ENCODE peak calls at places on chromosomes 6 and 20, in nine cellular contexts. J, C, R, E, N, A, Z, U and B are unnamed samples.

GRCh38 chr20:32807706-32808105 is 12.0 kb upstream of the MAPRE1 start:
- DNase-seq in Z (no peak), C (no peak), E (no peak), N (no peak), R (peak), A (no peak), U (no peak), J (no peak), B (no peak)

GRCh38 chr6:43695078-43695966 is 7.7 kb upstream of the MRPS18A start:
- DNase-seq in U (no peak), J (no peak), C (no peak), E (no peak), A (no peak), Z (no peak), N (no peak), R (peak), B (no peak)

GRCh38 chr6:155177369-155177961 is 86.3 kb upstream of the CLDN20 start:
- DNase-seq in N (no peak), Z (peak), R (peak), A (no peak), J (no peak), U (no peak), E (no peak), C (peak), B (no peak)

GRCh38 chr6:135087803-135088202 is 33.2 kb upstream of the HBS1L start:
- DNase-seq in E (no peak), J (no peak), C (peak), Z (no peak), N (no peak), U (no peak), R (no peak), A (no peak), B (no peak)

GRCh38 chr20:50395258-50395729 is 114.9 kb upstream of the PTPN1 start:
- DNase-seq in E (no peak), R (no peak), A (no peak), C (no peak), J (no peak), U (no peak), N (no peak), Z (peak), B (no peak)

GRCh38 chr20:45842169-45842812 is 8.7 kb downstream of the SNX21 start:
- DNase-seq in E (no peak), N (no peak), U (peak), R (no peak), A (no peak), Z (peak), C (no peak), J (no peak), B (no peak)

GRCh38 chr6:145372671-145373123 is 362.6 kb downstream of the EPM2A start:
- DNase-seq in C (no peak), N (no peak), A (peak), U (peak), R (peak), Z (peak), J (no peak), E (no peak), B (no peak)

GRCh38 chr6:15533379-15534044 is 129.3 kb downstream of the DTNBP1 start:
- DNase-seq in R (no peak), C (no peak), A (no peak), Z (no peak), N (no peak), J (no peak), U (no peak), E (no peak), B (no peak)

GRCh38 chr20:37195018-37195417 is 15.7 kb upstream of the MROH8 start:
- DNase-seq in R (no peak), A (no peak), U (no peak), J (no peak), Z (no peak), E (no peak), N (no peak), C (no peak), B (no peak)

GRCh38 chr6:111793711-111794111 is 79.5 kb downstream of the FYN start:
- DNase-seq in Z (no peak), E (no peak), A (no peak), R (no peak), U (no peak), N (no peak), C (peak), J (no peak), B (peak)

GRCh38 chr20:35092524-35093244 is at the start of gene TRPC4AP:
- DNase-seq in A (no peak), Z (peak), N (peak), C (peak), R (peak), J (peak), U (no peak), E (peak), B (peak)

GRCh38 chr20:47262365-47263013 is 94.0 kb downstream of the ZMYND8 start:
- DNase-seq in J (no peak), N (no peak), R (no peak), C (no peak), Z (no peak), A (no peak), E (no peak), U (no peak), B (no peak)

GRCh38 chr6:41072836-41073202 is at the start of gene NFYA:
- DNase-seq in R (no peak), U (peak), Z (no peak), C (peak), E (peak), A (peak), N (peak), J (no peak), B (peak)

GRCh38 chr6:39901116-39901655 is 33.1 kb downstream of the MOCS1 start:
- DNase-seq in A (no peak), U (no peak), R (no peak), N (no peak), E (no peak), C (no peak), J (no peak), Z (no peak), B (no peak)

GRCh38 chr6:437042-437402 is 45.5 kb downstream of the IRF4 start:
- DNase-seq in J (no peak), U (no peak), C (no peak), Z (peak), A (no peak), R (no peak), N (no peak), E (no peak), B (no peak)

GRCh38 chr6:150783818-150784217 is 81.7 kb upstream of the MTHFD1L start:
- DNase-seq in A (no peak), R (no peak), E (no peak), C (no peak), Z (no peak), U (no peak), J (no peak), N (no peak), B (no peak)

GRCh38 chr20:37481610-37482009 is 39.4 kb upstream of the NNAT start:
- DNase-seq in U (no peak), C (no peak), J (no peak), R (no peak), Z (no peak), E (no peak), N (no peak), A (no peak), B (no peak)

GRCh38 chr6:48894469-48894868 is 568.6 kb downstream of the MMUT start:
- DNase-seq in Z (no peak), R (no peak), U (no peak), C (no peak), N (no peak), A (no peak), E (no peak), J (no peak), B (no peak)

GRCh38 chr6:111712398-111712797 is 106.7 kb upstream of the TRAF3IP2 start:
- DNase-seq in U (no peak), C (no peak), R (no peak), A (peak), Z (peak), J (peak), N (no peak), E (no peak), B (no peak)

GRCh38 chr20:3172933-3173581 is at the start of gene LZTS3:
- DNase-seq in J (no peak), Z (peak), N (peak), C (peak), R (peak), A (no peak), U (no peak), E (peak), B (peak)

GRCh38 chr20:4795394-4795793 is 73.7 kb downstream of the PRND start:
- DNase-seq in U (peak), J (no peak), Z (peak), E (no peak), R (peak), A (peak), C (peak), N (no peak), B (no peak)

GRCh38 chr20:10857362-10858070 is 183.7 kb upstream of the JAG1 start:
- DNase-seq in E (no peak), U (no peak), N (no peak), R (peak), Z (peak), J (no peak), A (peak), C (no peak), B (no peak)

GRCh38 chr20:5041433-5041832 is 40.1 kb upstream of the SLC23A2 start:
- DNase-seq in J (no peak), C (no peak), E (no peak), U (no peak), Z (no peak), N (no peak), A (no peak), R (peak), B (no peak)

GRCh38 chr20:46132705-46133120 is 14.6 kb downstream of the CD40 start:
- DNase-seq in J (peak), Z (peak), U (no peak), A (no peak), N (peak), R (peak), E (peak), C (peak), B (peak)

GRCh38 chr6:165848099-165848461 is 185.0 kb upstream of the PDE10A start:
- DNase-seq in A (no peak), R (peak), Z (no peak), C (no peak), N (no peak), U (no peak), E (no peak), J (no peak), B (no peak)

GRCh38 chr6:116102856-116103255 is 2.2 kb downstream of the NT5DC1 start:
- DNase-seq in U (no peak), J (no peak), C (no peak), Z (no peak), A (no peak), E (no peak), N (no peak), R (no peak), B (no peak)

GRCh38 chr6:62998022-62998421 is 213.2 kb upstream of the FKBP1C start:
- DNase-seq in A (no peak), E (no peak), Z (no peak), C (no peak), R (no peak), U (no peak), J (no peak), N (no peak), B (no peak)

GRCh38 chr6:84762220-84762940 is 2.0 kb downstream of the TBX18 start:
- DNase-seq in N (no peak), C (no peak), E (no peak), Z (peak), A (no peak), J (peak), U (no peak), R (peak), B (no peak)

GRCh38 chr20:23205221-23205620 is 119.1 kb upstream of the CD93 start:
- DNase-seq in C (no peak), R (no peak), J (no peak), E (no peak), Z (no peak), N (no peak), A (no peak), U (no peak), B (no peak)